ENCODE peak calls at places on chromosomes 4 and X, in eight cellular contexts. One of them, this sample, is unnamed.

GRCh38 chrX:65831268-65831667 is 163.8 kb downstream of the MSN start:
- DNase-seq in tibial artery: no peak
- DNase-seq in caudate nucleus: no peak
- DNase-seq in coronary artery: no peak
- DNase-seq in HCT116: no peak
- DNase-seq in body of pancreas: no peak
- DNase-seq in naive thymus-derived CD4-positive, alpha-beta T cell: no peak
- DNase-seq in lower lobe of right lung: no peak
- DNase-seq in this sample: no peak

GRCh38 chr4:60201052-60201673 is 999.0 kb upstream of the ADGRL3 start:
- DNase-seq in coronary artery: no peak
- DNase-seq in caudate nucleus: no peak
- DNase-seq in naive thymus-derived CD4-positive, alpha-beta T cell: no peak
- DNase-seq in HCT116: peak
- DNase-seq in lower lobe of right lung: peak
- DNase-seq in body of pancreas: peak
- DNase-seq in tibial artery: no peak
- DNase-seq in this sample: no peak

GRCh38 chr4:119394826-119395225 is 72.9 kb upstream of the FABP2 start:
- DNase-seq in lower lobe of right lung: no peak
- DNase-seq in caudate nucleus: no peak
- DNase-seq in coronary artery: no peak
- DNase-seq in naive thymus-derived CD4-positive, alpha-beta T cell: no peak
- DNase-seq in body of pancreas: no peak
- DNase-seq in HCT116: no peak
- DNase-seq in tibial artery: no peak
- DNase-seq in this sample: no peak

GRCh38 chrX:40719731-40720130 is 15.6 kb downstream of the MED14 start:
- DNase-seq in tibial artery: no peak
- DNase-seq in caudate nucleus: no peak
- DNase-seq in lower lobe of right lung: no peak
- DNase-seq in HCT116: no peak
- DNase-seq in naive thymus-derived CD4-positive, alpha-beta T cell: no peak
- DNase-seq in body of pancreas: no peak
- DNase-seq in coronary artery: no peak
- DNase-seq in this sample: no peak

GRCh38 chr4:153138736-153139135 is 65.5 kb upstream of the TRIM2 start:
- DNase-seq in caudate nucleus: peak
- DNase-seq in tibial artery: no peak
- DNase-seq in naive thymus-derived CD4-positive, alpha-beta T cell: no peak
- DNase-seq in coronary artery: no peak
- DNase-seq in body of pancreas: peak
- DNase-seq in lower lobe of right lung: no peak
- DNase-seq in HCT116: no peak
- DNase-seq in this sample: no peak

GRCh38 chr4:94523033-94523590 is 71.4 kb downstream of the PDLIM5 start:
- DNase-seq in tibial artery: no peak
- DNase-seq in coronary artery: no peak
- DNase-seq in body of pancreas: no peak
- DNase-seq in caudate nucleus: no peak
- DNase-seq in lower lobe of right lung: no peak
- DNase-seq in naive thymus-derived CD4-positive, alpha-beta T cell: no peak
- DNase-seq in HCT116: no peak
- DNase-seq in this sample: no peak

GRCh38 chr4:146271466-146271865 is 57.1 kb downstream of the REELD1 start:
- DNase-seq in HCT116: no peak
- DNase-seq in caudate nucleus: no peak
- DNase-seq in body of pancreas: no peak
- DNase-seq in tibial artery: no peak
- DNase-seq in coronary artery: no peak
- DNase-seq in naive thymus-derived CD4-positive, alpha-beta T cell: no peak
- DNase-seq in lower lobe of right lung: no peak
- DNase-seq in this sample: no peak

GRCh38 chr4:52659016-52659721 is at the start of gene USP46:
- DNase-seq in lower lobe of right lung: peak
- DNase-seq in naive thymus-derived CD4-positive, alpha-beta T cell: peak
- DNase-seq in body of pancreas: peak
- DNase-seq in caudate nucleus: peak
- DNase-seq in HCT116: peak
- DNase-seq in tibial artery: peak
- DNase-seq in coronary artery: peak
- DNase-seq in this sample: no peak

GRCh38 chrX:153926594-153926862 is 464 bp upstream of the ARHGAP4 start:
- DNase-seq in lower lobe of right lung: no peak
- DNase-seq in body of pancreas: no peak
- DNase-seq in HCT116: no peak
- DNase-seq in coronary artery: no peak
- DNase-seq in tibial artery: no peak
- DNase-seq in caudate nucleus: no peak
- DNase-seq in naive thymus-derived CD4-positive, alpha-beta T cell: no peak
- DNase-seq in this sample: no peak
- H3K27ac ChIP-seq in lower lobe of right lung: peak
- H3K27ac ChIP-seq in body of pancreas: peak
- H3K27ac ChIP-seq in HCT116: peak
- H3K27ac ChIP-seq in coronary artery: peak
- H3K27ac ChIP-seq in tibial artery: peak
- H3K27ac ChIP-seq in caudate nucleus: peak
- H3K27ac ChIP-seq in naive thymus-derived CD4-positive, alpha-beta T cell: peak
- H3K27ac ChIP-seq in this sample: no peak

DNA sequence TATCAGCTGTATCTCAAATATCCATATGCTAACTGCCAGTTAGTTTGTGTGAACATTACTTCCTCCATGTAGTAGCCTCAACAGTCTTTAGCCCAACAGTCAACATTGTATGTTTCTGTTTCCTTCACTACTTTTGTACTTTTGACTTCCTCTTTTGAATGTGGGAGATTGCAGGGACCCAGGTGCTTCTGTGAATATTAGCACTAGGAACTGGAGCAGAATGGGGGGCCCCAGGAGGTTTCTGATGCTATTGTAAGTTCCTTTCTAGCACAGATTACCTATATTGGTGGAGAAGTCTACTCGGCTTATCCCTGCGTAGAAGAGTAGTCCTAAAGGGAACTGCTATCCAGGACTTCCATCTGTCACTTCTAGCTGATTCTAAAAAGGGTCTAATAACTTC is 2.3 kb downstream of the PLAC8 start:
- DNase-seq in HCT116: no peak
- DNase-seq in body of pancreas: no peak
- DNase-seq in coronary artery: no peak
- DNase-seq in caudate nucleus: no peak
- DNase-seq in naive thymus-derived CD4-positive, alpha-beta T cell: peak
- DNase-seq in lower lobe of right lung: no peak
- DNase-seq in tibial artery: no peak
- DNase-seq in this sample: no peak
- H3K27ac ChIP-seq in HCT116: no peak
- H3K27ac ChIP-seq in body of pancreas: no peak
- H3K27ac ChIP-seq in coronary artery: no peak
- H3K27ac ChIP-seq in caudate nucleus: no peak
- H3K27ac ChIP-seq in naive thymus-derived CD4-positive, alpha-beta T cell: peak
- H3K27ac ChIP-seq in lower lobe of right lung: peak
- H3K27ac ChIP-seq in tibial artery: no peak
- H3K27ac ChIP-seq in this sample: no peak

GRCh38 chr4:185865901-185866328 is 53.9 kb upstream of the SORBS2 start:
- DNase-seq in naive thymus-derived CD4-positive, alpha-beta T cell: no peak
- DNase-seq in tibial artery: no peak
- DNase-seq in body of pancreas: peak
- DNase-seq in HCT116: no peak
- DNase-seq in lower lobe of right lung: no peak
- DNase-seq in coronary artery: no peak
- DNase-seq in caudate nucleus: no peak
- DNase-seq in this sample: peak
- H3K27ac ChIP-seq in naive thymus-derived CD4-positive, alpha-beta T cell: no peak
- H3K27ac ChIP-seq in tibial artery: peak
- H3K27ac ChIP-seq in body of pancreas: peak
- H3K27ac ChIP-seq in HCT116: no peak
- H3K27ac ChIP-seq in lower lobe of right lung: no peak
- H3K27ac ChIP-seq in coronary artery: peak
- H3K27ac ChIP-seq in caudate nucleus: no peak
- H3K27ac ChIP-seq in this sample: peak

DNA sequence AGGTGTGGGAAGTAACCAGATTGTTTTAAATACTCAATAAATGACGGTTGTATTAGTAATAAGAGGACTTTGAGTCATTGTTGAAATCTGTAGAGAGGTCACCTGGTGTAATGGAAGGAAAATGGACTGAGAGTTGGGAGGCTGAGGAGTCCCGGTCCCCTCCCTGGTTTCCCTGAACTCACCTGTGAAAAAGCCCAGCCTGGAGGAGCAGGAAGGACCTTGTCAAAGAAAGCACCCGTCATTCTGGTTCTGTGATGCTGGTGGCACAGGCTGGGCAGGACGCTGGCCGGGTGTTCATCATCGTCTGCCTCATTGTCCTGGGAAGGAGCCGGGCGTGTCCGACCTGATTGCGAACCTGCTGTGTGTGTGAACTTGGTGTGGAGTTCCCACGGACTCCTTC is 70.8 kb downstream of the SORCS2 start:
- DNase-seq in naive thymus-derived CD4-positive, alpha-beta T cell: no peak
- DNase-seq in body of pancreas: no peak
- DNase-seq in caudate nucleus: no peak
- DNase-seq in tibial artery: no peak
- DNase-seq in coronary artery: no peak
- DNase-seq in lower lobe of right lung: no peak
- DNase-seq in HCT116: no peak
- DNase-seq in this sample: peak
- H3K27ac ChIP-seq in naive thymus-derived CD4-positive, alpha-beta T cell: no peak
- H3K27ac ChIP-seq in body of pancreas: no peak
- H3K27ac ChIP-seq in caudate nucleus: no peak
- H3K27ac ChIP-seq in tibial artery: no peak
- H3K27ac ChIP-seq in coronary artery: no peak
- H3K27ac ChIP-seq in lower lobe of right lung: no peak
- H3K27ac ChIP-seq in HCT116: no peak
- H3K27ac ChIP-seq in this sample: peak

GRCh38 chr4:186710521-186711119 is 13.0 kb downstream of the FAT1 start:
- DNase-seq in body of pancreas: no peak
- DNase-seq in naive thymus-derived CD4-positive, alpha-beta T cell: no peak
- DNase-seq in lower lobe of right lung: no peak
- DNase-seq in HCT116: no peak
- DNase-seq in coronary artery: no peak
- DNase-seq in caudate nucleus: no peak
- DNase-seq in tibial artery: no peak
- DNase-seq in this sample: no peak
- H3K27ac ChIP-seq in body of pancreas: no peak
- H3K27ac ChIP-seq in naive thymus-derived CD4-positive, alpha-beta T cell: no peak
- H3K27ac ChIP-seq in lower lobe of right lung: no peak
- H3K27ac ChIP-seq in HCT116: no peak
- H3K27ac ChIP-seq in coronary artery: no peak
- H3K27ac ChIP-seq in caudate nucleus: no peak
- H3K27ac ChIP-seq in tibial artery: no peak
- H3K27ac ChIP-seq in this sample: no peak

This sample was measured in epithelial cell of prostate.